ENCODE peak calls at places on chromosomes 2 and 18, in seven cellular contexts. One of them, this sample, is unnamed.

GRCh38 chr2:101267671-101268656 is 15.3 kb downstream of the CNOT11 start:
- DNase-seq in MCF 10A: no peak
- DNase-seq in epithelial cell of esophagus: no peak
- DNase-seq in tibial artery: no peak
- DNase-seq in CD4-positive, alpha-beta T cell: no peak
- DNase-seq in M059J: no peak
- DNase-seq in activated naive CD4-positive, alpha-beta T cell treated with anti-CD3 and anti-CD28 coated beads for 36 hours: no peak
- DNase-seq in this sample: no peak

GRCh38 chr2:167122389-167122788 is 234.1 kb downstream of the XIRP2 start:
- DNase-seq in CD4-positive, alpha-beta T cell: no peak
- DNase-seq in MCF 10A: no peak
- DNase-seq in activated naive CD4-positive, alpha-beta T cell treated with anti-CD3 and anti-CD28 coated beads for 36 hours: no peak
- DNase-seq in M059J: no peak
- DNase-seq in tibial artery: no peak
- DNase-seq in epithelial cell of esophagus: no peak
- DNase-seq in this sample: no peak

GRCh38 chr2:166419616-166419934 is 43.8 kb upstream of the SCN9A start:
- DNase-seq in MCF 10A: peak; percentile 54
- DNase-seq in epithelial cell of esophagus: peak; percentile 60
- DNase-seq in tibial artery: no peak
- DNase-seq in CD4-positive, alpha-beta T cell: no peak
- DNase-seq in M059J: peak; percentile 40
- DNase-seq in activated naive CD4-positive, alpha-beta T cell treated with anti-CD3 and anti-CD28 coated beads for 36 hours: no peak
- DNase-seq in this sample: no peak

GRCh38 chr2:71190959-71191943 is 35.7 kb downstream of the PAIP2B start:
- DNase-seq in M059J: peak; percentile 10
- DNase-seq in MCF 10A: peak; percentile 43
- DNase-seq in epithelial cell of esophagus: peak; percentile 35
- DNase-seq in CD4-positive, alpha-beta T cell: no peak
- DNase-seq in tibial artery: no peak
- DNase-seq in activated naive CD4-positive, alpha-beta T cell treated with anti-CD3 and anti-CD28 coated beads for 36 hours: no peak
- DNase-seq in this sample: no peak

GRCh38 chr18:7945882-7946281 is 378.8 kb downstream of the PTPRM start:
- DNase-seq in tibial artery: no peak
- DNase-seq in M059J: peak; percentile 93
- DNase-seq in CD4-positive, alpha-beta T cell: no peak
- DNase-seq in activated naive CD4-positive, alpha-beta T cell treated with anti-CD3 and anti-CD28 coated beads for 36 hours: no peak
- DNase-seq in MCF 10A: peak; percentile 82
- DNase-seq in epithelial cell of esophagus: peak; percentile 85
- DNase-seq in this sample: no peak

GRCh38 chr2:231436957-231437356 is 27.3 kb downstream of the NCL start:
- DNase-seq in CD4-positive, alpha-beta T cell: no peak
- DNase-seq in epithelial cell of esophagus: no peak
- DNase-seq in activated naive CD4-positive, alpha-beta T cell treated with anti-CD3 and anti-CD28 coated beads for 36 hours: no peak
- DNase-seq in MCF 10A: no peak
- DNase-seq in tibial artery: peak; percentile 53
- DNase-seq in M059J: no peak
- DNase-seq in this sample: no peak

GRCh38 chr2:40497251-40497859 is 45.5 kb upstream of the SLC8A1 start:
- DNase-seq in M059J: no peak
- DNase-seq in activated naive CD4-positive, alpha-beta T cell treated with anti-CD3 and anti-CD28 coated beads for 36 hours: no peak
- DNase-seq in tibial artery: no peak
- DNase-seq in epithelial cell of esophagus: peak; percentile 26
- DNase-seq in CD4-positive, alpha-beta T cell: no peak
- DNase-seq in MCF 10A: no peak
- DNase-seq in this sample: no peak

GRCh38 chr2:79892123-79892522 is 379.3 kb downstream of the CTNNA2 start:
- DNase-seq in epithelial cell of esophagus: no peak
- DNase-seq in tibial artery: no peak
- DNase-seq in M059J: no peak
- DNase-seq in CD4-positive, alpha-beta T cell: no peak
- DNase-seq in activated naive CD4-positive, alpha-beta T cell treated with anti-CD3 and anti-CD28 coated beads for 36 hours: no peak
- DNase-seq in MCF 10A: no peak
- DNase-seq in this sample: no peak